ENCODE peak calls at places on chromosomes 7 and 10, in seven cellular contexts. J is H9; W is neural progenitor cell; S is GM23338; U is CD8-positive, alpha-beta memory T cell; A is CD4-positive, CD25-positive, alpha-beta regulatory T cell; I is tibial nerve. F is an unnamed sample.

GRCh38 chr7:24917510-24918239 is 62.3 kb downstream of the OSBPL3 start:
- DNase-seq in U (no peak), W (no peak), J (no peak), A (no peak), S (no peak), I (no peak), F (no peak)

GRCh38 chr7:95549818-95550529 is 46.3 kb downstream of the PDK4 start:
- DNase-seq in A (no peak), W (no peak), J (no peak), U (no peak), S (no peak), I (peak; percentile 94), F (no peak)

GRCh38 chr10:23099079-23099478 is 3.7 kb downstream of the MSRB2 start:
- DNase-seq in S (no peak), A (no peak), W (no peak), U (no peak), J (no peak), I (no peak), F (no peak)

GRCh38 chr7:99422625-99423024 is 13.9 kb downstream of the BUD31 start:
- DNase-seq in I (no peak), J (no peak), W (no peak), A (no peak), U (no peak), S (no peak), F (no peak)

GRCh38 chr7:101167645-101168411 is 2.5 kb upstream of the VGF start:
- DNase-seq in U (no peak), S (no peak), W (no peak), I (no peak), A (no peak), J (no peak), F (no peak)

GRCh38 chr10:16909961-16910794 is 93.0 kb upstream of the RSU1 start:
- DNase-seq in J (no peak), S (no peak), W (no peak), U (no peak), I (no peak), A (no peak), F (no peak)

GRCh38 chr10:29669149-29669548 is 34.4 kb upstream of the SVIL start:
- DNase-seq in W (no peak), S (no peak), J (no peak), I (no peak), A (no peak), U (no peak), F (no peak)

GRCh38 chr10:110006358-110007170 is 1.2 kb upstream of the ADD3 start:
- DNase-seq in I (peak; percentile 44), W (peak; percentile 32), A (no peak), U (no peak), S (no peak), J (peak; percentile 33), F (no peak)

GRCh38 chr7:121530251-121531174 is 134.4 kb upstream of the FAM3C start:
- DNase-seq in S (no peak), I (no peak), W (no peak), A (no peak), J (no peak), U (peak; percentile 62), F (no peak)

GRCh38 chr10:89543841-89544240 is 8.4 kb upstream of the SLC16A12 start:
- DNase-seq in I (no peak), U (no peak), S (no peak), J (no peak), A (no peak), W (no peak), F (no peak)

GRCh38 chr7:99624487-99624886 is 7.7 kb downstream of the ZSCAN25 start:
- DNase-seq in W (no peak), I (no peak), J (no peak), A (peak; percentile 65), U (peak; percentile 87), S (no peak), F (peak; percentile 51)

GRCh38 chr10:13709931-13710690 is 123.3 kb downstream of the PRPF18 start:
- DNase-seq in W (no peak), A (no peak), S (no peak), I (no peak), U (no peak), J (no peak), F (no peak)

GRCh38 chr10:114668375-114669080 is 10.5 kb upstream of the ABLIM1 start:
- DNase-seq in U (no peak), A (no peak), J (no peak), S (no peak), W (no peak), I (no peak), F (no peak)

GRCh38 chr7:106283831-106284515 is 810 bp downstream of the NAMPT start:
- DNase-seq in W (no peak), S (peak; percentile 44), J (no peak), I (peak; percentile 19), A (peak; percentile 14), U (no peak), F (peak; percentile 18)

GRCh38 chr7:123505221-123505620 is 29.2 kb downstream of the IQUB start:
- DNase-seq in I (no peak), S (no peak), U (no peak), W (no peak), A (no peak), J (no peak), F (no peak)

GRCh38 chr7:76065016-76065612 is 17.2 kb downstream of the MDH2 start:
- DNase-seq in U (no peak), A (no peak), I (no peak), W (no peak), S (no peak), J (no peak), F (no peak)

GRCh38 chr7:82605247-82605864 is 161.8 kb upstream of the CACNA2D1 start:
- DNase-seq in J (no peak), I (no peak), A (no peak), U (no peak), W (peak; percentile 56), S (peak; percentile 76), F (no peak)

GRCh38 chr7:5638994-5639393 is 142.5 kb downstream of the RNF216 start:
- DNase-seq in I (no peak), W (peak; percentile 79), J (no peak), A (no peak), S (peak; percentile 42), U (no peak), F (no peak)

GRCh38 chr7:2644514-2645273 is 12.9 kb downstream of the TTYH3 start:
- DNase-seq in I (no peak), W (no peak), U (no peak), S (no peak), A (no peak), J (no peak), F (no peak)

GRCh38 chr10:88370713-88371112 is 212.4 kb downstream of the RNLS start:
- DNase-seq in S (no peak), I (no peak), A (no peak), J (no peak), W (no peak), U (no peak), F (no peak)

GRCh38 chr7:154868901-154869300 is 134.0 kb downstream of the PAXIP1 start:
- DNase-seq in W (peak; percentile 68), I (no peak), J (no peak), A (no peak), U (no peak), S (no peak), F (no peak)

GRCh38 chr10:96967847-96968246 is 135.7 kb downstream of the LCOR start:
- DNase-seq in U (no peak), W (no peak), A (no peak), I (no peak), S (no peak), J (no peak), F (no peak)

GRCh38 chr7:36871355-36871738 is 147.1 kb upstream of the AOAH start:
- DNase-seq in S (no peak), I (no peak), W (no peak), U (no peak), J (no peak), A (no peak), F (no peak)
- H3K27ac ChIP-seq in S (no peak overlapping the region), I (no peak overlapping the region), W (no peak overlapping the region), U (no peak overlapping the region), J (no peak overlapping the region), A (no peak overlapping the region), F (no peak overlapping the region)

GRCh38 chr10:25492040-25492439 is 317.2 kb downstream of the GPR158 start:
- DNase-seq in S (no peak), J (no peak), W (no peak), I (no peak), U (no peak), A (no peak), F (no peak)
- H3K27ac ChIP-seq in S (peak overlapping the region; percentile 59), J (no peak overlapping the region), W (no peak overlapping the region), I (no peak overlapping the region), U (no peak overlapping the region), A (no peak overlapping the region), F (no peak overlapping the region)

DNA sequence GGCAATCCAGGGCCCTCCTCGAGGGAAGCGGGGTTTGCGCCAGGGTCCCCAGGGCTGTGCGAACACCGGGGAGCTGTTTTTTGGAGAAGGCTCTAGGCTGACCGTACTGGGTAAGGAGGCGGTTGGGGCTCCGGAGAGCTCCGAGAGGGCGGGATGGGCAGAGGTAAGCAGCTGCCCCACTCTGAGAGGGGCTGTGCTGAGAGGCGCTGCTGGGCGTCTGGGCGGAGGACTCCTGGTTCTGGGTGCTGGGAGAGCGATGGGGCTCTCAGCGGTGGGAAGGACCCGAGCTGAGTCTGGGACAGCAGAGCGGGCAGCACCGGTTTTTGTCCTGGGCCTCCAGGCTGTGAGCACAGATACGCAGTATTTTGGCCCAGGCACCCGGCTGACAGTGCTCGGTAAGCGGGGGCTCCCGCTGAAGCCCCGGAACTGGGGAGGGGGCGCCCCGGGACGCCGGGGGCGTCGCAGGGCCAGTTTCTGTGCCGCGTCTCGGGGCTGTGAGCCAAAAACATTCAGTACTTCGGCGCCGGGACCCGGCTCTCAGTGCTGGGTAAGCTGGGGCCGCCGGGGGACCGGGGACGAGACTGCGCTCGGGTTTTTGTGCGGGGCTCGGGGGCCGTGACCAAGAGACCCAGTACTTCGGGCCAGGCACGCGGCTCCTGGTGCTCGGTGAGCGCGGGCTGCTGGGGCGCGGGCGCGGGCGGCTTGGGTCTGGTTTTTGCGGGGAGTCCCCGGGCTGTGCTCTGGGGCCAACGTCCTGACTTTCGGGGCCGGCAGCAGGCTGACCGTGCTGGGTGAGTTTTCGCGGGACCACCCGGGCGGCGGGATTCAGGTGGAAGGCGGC is 26.0 kb downstream of the PRSS2 start:
- DNase-seq in U (no peak), W (peak; percentile 50), S (peak; percentile 49), A (no peak), I (no peak), J (peak; percentile 47), F (no peak)
- H3K27ac ChIP-seq in U (peak overlapping the region; percentile 95), W (no peak overlapping the region), S (no peak overlapping the region), A (peak overlapping the region; percentile 100), I (peak overlapping the region; percentile 56), J (no peak overlapping the region), F (peak overlapping the region; percentile 99)

DNA sequence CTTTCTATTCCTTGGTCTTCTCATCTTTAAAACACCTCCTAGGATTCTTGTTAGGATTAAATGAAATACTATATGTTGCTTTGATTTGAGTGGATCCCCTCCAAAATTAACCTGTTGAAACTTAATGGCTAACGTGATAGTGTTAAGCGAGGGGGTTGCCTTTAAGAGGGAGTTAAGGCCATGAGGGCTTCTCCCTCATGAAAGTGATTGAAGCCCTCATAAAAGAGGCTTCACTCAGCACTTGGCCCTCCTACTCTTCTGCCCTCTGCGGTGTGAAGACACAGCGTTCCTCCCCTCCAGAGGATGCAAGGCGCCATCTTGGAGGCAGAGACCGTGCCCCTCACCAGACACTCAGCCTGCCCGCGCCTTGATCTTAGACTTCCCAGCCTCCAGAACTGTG is 46.6 kb downstream of the CNNM2 start:
- DNase-seq in A (no peak), W (no peak), U (no peak), J (no peak), S (no peak), I (no peak), F (no peak)
- H3K27ac ChIP-seq in A (no peak overlapping the region), W (no peak overlapping the region), U (no peak overlapping the region), J (no peak overlapping the region), S (no peak overlapping the region), I (no peak overlapping the region), F (no peak overlapping the region)

F was measured in effector memory CD4-positive, alpha-beta T cell.